ENCODE peak calls at places on chromosomes 7 and 10, in five cellular contexts. A, C, F, P and V are unnamed samples.

GRCh38 chr10:45555789-45556188 is 116.8 kb downstream of the ZFAND4 start:
- DNase-seq in F (no peak), C (no peak), P (no peak), A (no peak), V (no peak)

GRCh38 chr7:50056131-50056530 is 36.9 kb downstream of the ZPBP start:
- DNase-seq in F (no peak), A (no peak), P (no peak), C (no peak), V (no peak)

GRCh38 chr7:50513166-50513871 is 51.9 kb downstream of the DDC start:
- DNase-seq in A (no peak), C (no peak), F (no peak), P (no peak), V (no peak)

GRCh38 chr10:127325506-127325905 is 129.1 kb upstream of the INSYN2A start:
- DNase-seq in C (no peak), P (no peak), F (no peak), A (no peak), V (no peak)

GRCh38 chr10:62817120-62817762 is 1.1 kb upstream of the EGR2 start:
- DNase-seq in A (peak), P (no peak), C (peak), F (no peak), V (no peak)

GRCh38 chr7:84512055-84512454 is 317.5 kb upstream of the SEMA3A start:
- DNase-seq in P (no peak), C (no peak), F (no peak), A (no peak), V (no peak)

GRCh38 chr10:115171392-115171960 is 78.3 kb downstream of the ATRNL1 start:
- DNase-seq in F (no peak), C (no peak), A (no peak), P (no peak), V (no peak)

GRCh38 chr7:16708980-16709379 is 44.6 kb upstream of the TSPAN13 start:
- DNase-seq in P (no peak), A (no peak), F (no peak), C (no peak), V (no peak)

GRCh38 chr7:47071866-47072265 is 510.0 kb downstream of the TNS3 start:
- DNase-seq in P (no peak), C (no peak), A (no peak), F (no peak), V (no peak)